ENCODE peak calls at places on chromosomes 11 and 22, in nine cellular contexts. One of them, this sample, is unnamed.

GRCh38 chr11:77082838-77083552 is 16.2 kb downstream of the CAPN5 start:
- DNase-seq in cardiac fibroblast: peak
- DNase-seq in fibroblast of villous mesenchyme: peak
- DNase-seq in heart right ventricle: peak
- DNase-seq in HFF-Myc: no peak
- DNase-seq in epithelial cell of esophagus: no peak
- DNase-seq in breast epithelium: no peak
- DNase-seq in endothelial cell: no peak
- DNase-seq in right atrium auricular region: peak
- DNase-seq in this sample: no peak

GRCh38 chr11:72239296-72239848 is 4.6 kb downstream of the PHOX2A start:
- DNase-seq in right atrium auricular region: no peak
- DNase-seq in heart right ventricle: peak
- DNase-seq in endothelial cell: no peak
- DNase-seq in breast epithelium: peak
- DNase-seq in fibroblast of villous mesenchyme: peak
- DNase-seq in cardiac fibroblast: peak
- DNase-seq in epithelial cell of esophagus: peak
- DNase-seq in HFF-Myc: peak
- DNase-seq in this sample: no peak

GRCh38 chr22:32378703-32379272 is 21.1 kb downstream of the RFPL3 start:
- DNase-seq in fibroblast of villous mesenchyme: peak
- DNase-seq in epithelial cell of esophagus: peak
- DNase-seq in endothelial cell: peak
- DNase-seq in right atrium auricular region: no peak
- DNase-seq in cardiac fibroblast: peak
- DNase-seq in heart right ventricle: no peak
- DNase-seq in breast epithelium: no peak
- DNase-seq in HFF-Myc: no peak
- DNase-seq in this sample: no peak

GRCh38 chr11:72996959-72997358 is 145.2 kb downstream of the FCHSD2 start:
- DNase-seq in right atrium auricular region: no peak
- DNase-seq in fibroblast of villous mesenchyme: no peak
- DNase-seq in HFF-Myc: no peak
- DNase-seq in breast epithelium: no peak
- DNase-seq in heart right ventricle: no peak
- DNase-seq in cardiac fibroblast: no peak
- DNase-seq in endothelial cell: no peak
- DNase-seq in epithelial cell of esophagus: no peak
- DNase-seq in this sample: no peak

GRCh38 chr11:33907419-33907818 is 15.5 kb upstream of the LMO2 start:
- DNase-seq in breast epithelium: no peak
- DNase-seq in fibroblast of villous mesenchyme: no peak
- DNase-seq in endothelial cell: no peak
- DNase-seq in cardiac fibroblast: no peak
- DNase-seq in HFF-Myc: no peak
- DNase-seq in right atrium auricular region: no peak
- DNase-seq in heart right ventricle: no peak
- DNase-seq in epithelial cell of esophagus: no peak
- DNase-seq in this sample: no peak

GRCh38 chr22:49567894-49568750 is 259.6 kb downstream of the BRD1 start:
- DNase-seq in endothelial cell: no peak
- DNase-seq in right atrium auricular region: no peak
- DNase-seq in breast epithelium: no peak
- DNase-seq in fibroblast of villous mesenchyme: no peak
- DNase-seq in HFF-Myc: no peak
- DNase-seq in cardiac fibroblast: no peak
- DNase-seq in epithelial cell of esophagus: no peak
- DNase-seq in heart right ventricle: no peak
- DNase-seq in this sample: no peak

GRCh38 chr22:41813726-41814410 is 13.4 kb downstream of the CCDC134 start:
- DNase-seq in heart right ventricle: no peak
- DNase-seq in right atrium auricular region: no peak
- DNase-seq in fibroblast of villous mesenchyme: no peak
- DNase-seq in epithelial cell of esophagus: no peak
- DNase-seq in endothelial cell: no peak
- DNase-seq in cardiac fibroblast: no peak
- DNase-seq in breast epithelium: no peak
- DNase-seq in HFF-Myc: no peak
- DNase-seq in this sample: no peak

GRCh38 chr11:110473666-110474065 is 43.9 kb downstream of the FDX1 start:
- DNase-seq in fibroblast of villous mesenchyme: peak
- DNase-seq in cardiac fibroblast: peak
- DNase-seq in epithelial cell of esophagus: no peak
- DNase-seq in endothelial cell: no peak
- DNase-seq in HFF-Myc: no peak
- DNase-seq in heart right ventricle: no peak
- DNase-seq in breast epithelium: no peak
- DNase-seq in right atrium auricular region: no peak
- DNase-seq in this sample: no peak

GRCh38 chr11:42951266-42951665 is 360.5 kb upstream of the API5 start:
- DNase-seq in fibroblast of villous mesenchyme: no peak
- DNase-seq in cardiac fibroblast: no peak
- DNase-seq in heart right ventricle: no peak
- DNase-seq in right atrium auricular region: no peak
- DNase-seq in breast epithelium: peak
- DNase-seq in epithelial cell of esophagus: peak
- DNase-seq in HFF-Myc: no peak
- DNase-seq in endothelial cell: no peak
- DNase-seq in this sample: no peak

GRCh38 chr11:70788247-70789022 is 390.1 kb downstream of the CTTN start:
- DNase-seq in heart right ventricle: no peak
- DNase-seq in right atrium auricular region: no peak
- DNase-seq in fibroblast of villous mesenchyme: peak
- DNase-seq in endothelial cell: no peak
- DNase-seq in HFF-Myc: peak
- DNase-seq in epithelial cell of esophagus: peak
- DNase-seq in breast epithelium: no peak
- DNase-seq in cardiac fibroblast: peak
- DNase-seq in this sample: peak

GRCh38 chr11:104442320-104442719 is 278.4 kb upstream of the PDGFD start:
- DNase-seq in breast epithelium: no peak
- DNase-seq in HFF-Myc: no peak
- DNase-seq in heart right ventricle: no peak
- DNase-seq in fibroblast of villous mesenchyme: no peak
- DNase-seq in cardiac fibroblast: peak
- DNase-seq in epithelial cell of esophagus: peak
- DNase-seq in endothelial cell: no peak
- DNase-seq in right atrium auricular region: no peak
- DNase-seq in this sample: no peak

GRCh38 chr22:46604306-46604690 is 15.9 kb upstream of the GRAMD4 start:
- DNase-seq in heart right ventricle: no peak
- DNase-seq in breast epithelium: no peak
- DNase-seq in right atrium auricular region: no peak
- DNase-seq in epithelial cell of esophagus: no peak
- DNase-seq in endothelial cell: no peak
- DNase-seq in fibroblast of villous mesenchyme: peak
- DNase-seq in cardiac fibroblast: no peak
- DNase-seq in HFF-Myc: no peak
- DNase-seq in this sample: no peak

GRCh38 chr11:118622376-118623290 is 15.2 kb downstream of the PHLDB1 start:
- DNase-seq in epithelial cell of esophagus: peak
- DNase-seq in right atrium auricular region: no peak
- DNase-seq in cardiac fibroblast: peak
- DNase-seq in breast epithelium: peak
- DNase-seq in fibroblast of villous mesenchyme: peak
- DNase-seq in endothelial cell: no peak
- DNase-seq in heart right ventricle: peak
- DNase-seq in HFF-Myc: no peak
- DNase-seq in this sample: no peak

GRCh38 chr22:17706451-17706900 is 67.8 kb downstream of the BID start:
- DNase-seq in HFF-Myc: peak
- DNase-seq in fibroblast of villous mesenchyme: peak
- DNase-seq in right atrium auricular region: no peak
- DNase-seq in breast epithelium: peak
- DNase-seq in endothelial cell: peak
- DNase-seq in epithelial cell of esophagus: peak
- DNase-seq in heart right ventricle: no peak
- DNase-seq in cardiac fibroblast: peak
- DNase-seq in this sample: peak

GRCh38 chr11:72225411-72225951 is 914 bp downstream of the INPPL1 start:
- DNase-seq in endothelial cell: no peak
- DNase-seq in breast epithelium: peak
- DNase-seq in HFF-Myc: no peak
- DNase-seq in right atrium auricular region: peak
- DNase-seq in cardiac fibroblast: no peak
- DNase-seq in fibroblast of villous mesenchyme: no peak
- DNase-seq in heart right ventricle: no peak
- DNase-seq in epithelial cell of esophagus: no peak
- DNase-seq in this sample: no peak

GRCh38 chr11:132734217-132734616 is 798.1 kb downstream of the OPCML start:
- DNase-seq in breast epithelium: no peak
- DNase-seq in epithelial cell of esophagus: peak
- DNase-seq in HFF-Myc: no peak
- DNase-seq in endothelial cell: no peak
- DNase-seq in right atrium auricular region: no peak
- DNase-seq in cardiac fibroblast: no peak
- DNase-seq in fibroblast of villous mesenchyme: no peak
- DNase-seq in heart right ventricle: no peak
- DNase-seq in this sample: no peak

GRCh38 chr11:36195496-36196346 is 93.5 kb downstream of the COMMD9 start:
- DNase-seq in epithelial cell of esophagus: no peak
- DNase-seq in endothelial cell: no peak
- DNase-seq in fibroblast of villous mesenchyme: peak
- DNase-seq in breast epithelium: no peak
- DNase-seq in heart right ventricle: no peak
- DNase-seq in cardiac fibroblast: peak
- DNase-seq in right atrium auricular region: no peak
- DNase-seq in HFF-Myc: peak
- DNase-seq in this sample: no peak

GRCh38 chr22:41256254-41256897 is 15.6 kb upstream of the CHADL start:
- DNase-seq in cardiac fibroblast: peak
- DNase-seq in breast epithelium: peak
- DNase-seq in HFF-Myc: peak
- DNase-seq in heart right ventricle: no peak
- DNase-seq in endothelial cell: no peak
- DNase-seq in fibroblast of villous mesenchyme: peak
- DNase-seq in right atrium auricular region: no peak
- DNase-seq in epithelial cell of esophagus: peak
- DNase-seq in this sample: peak

GRCh38 chr11:114195981-114196731 is 100.0 kb upstream of the NNMT start:
- DNase-seq in HFF-Myc: no peak
- DNase-seq in breast epithelium: peak
- DNase-seq in fibroblast of villous mesenchyme: no peak
- DNase-seq in endothelial cell: no peak
- DNase-seq in right atrium auricular region: no peak
- DNase-seq in epithelial cell of esophagus: peak
- DNase-seq in heart right ventricle: no peak
- DNase-seq in cardiac fibroblast: peak
- DNase-seq in this sample: no peak

GRCh38 chr11:1202776-1203504 is 19.9 kb upstream of the MUC5B start:
- DNase-seq in breast epithelium: no peak
- DNase-seq in epithelial cell of esophagus: peak
- DNase-seq in cardiac fibroblast: peak
- DNase-seq in right atrium auricular region: no peak
- DNase-seq in endothelial cell: peak
- DNase-seq in fibroblast of villous mesenchyme: peak
- DNase-seq in HFF-Myc: no peak
- DNase-seq in heart right ventricle: peak
- DNase-seq in this sample: peak

GRCh38 chr11:2928605-2929510 is at the start of gene PHLDA2:
- DNase-seq in heart right ventricle: peak
- DNase-seq in fibroblast of villous mesenchyme: peak
- DNase-seq in endothelial cell: peak
- DNase-seq in HFF-Myc: no peak
- DNase-seq in right atrium auricular region: no peak
- DNase-seq in breast epithelium: no peak
- DNase-seq in cardiac fibroblast: peak
- DNase-seq in epithelial cell of esophagus: peak
- DNase-seq in this sample: peak

GRCh38 chr11:116366451-116366850 is 406.3 kb downstream of the BUD13 start:
- DNase-seq in cardiac fibroblast: no peak
- DNase-seq in fibroblast of villous mesenchyme: no peak
- DNase-seq in endothelial cell: no peak
- DNase-seq in epithelial cell of esophagus: no peak
- DNase-seq in right atrium auricular region: no peak
- DNase-seq in breast epithelium: no peak
- DNase-seq in HFF-Myc: no peak
- DNase-seq in heart right ventricle: no peak
- DNase-seq in this sample: no peak
- TF ChIP-seq CTCF in cardiac fibroblast: no peak
- TF ChIP-seq CTCF in fibroblast of villous mesenchyme: no peak
- TF ChIP-seq CTCF in endothelial cell: no peak
- TF ChIP-seq CTCF in epithelial cell of esophagus: no peak
- TF ChIP-seq CTCF in right atrium auricular region: no peak
- TF ChIP-seq CTCF in breast epithelium: no peak
- TF ChIP-seq CTCF in HFF-Myc: no peak
- TF ChIP-seq CTCF in heart right ventricle: no peak
- TF ChIP-seq CTCF in this sample: no peak

DNA sequence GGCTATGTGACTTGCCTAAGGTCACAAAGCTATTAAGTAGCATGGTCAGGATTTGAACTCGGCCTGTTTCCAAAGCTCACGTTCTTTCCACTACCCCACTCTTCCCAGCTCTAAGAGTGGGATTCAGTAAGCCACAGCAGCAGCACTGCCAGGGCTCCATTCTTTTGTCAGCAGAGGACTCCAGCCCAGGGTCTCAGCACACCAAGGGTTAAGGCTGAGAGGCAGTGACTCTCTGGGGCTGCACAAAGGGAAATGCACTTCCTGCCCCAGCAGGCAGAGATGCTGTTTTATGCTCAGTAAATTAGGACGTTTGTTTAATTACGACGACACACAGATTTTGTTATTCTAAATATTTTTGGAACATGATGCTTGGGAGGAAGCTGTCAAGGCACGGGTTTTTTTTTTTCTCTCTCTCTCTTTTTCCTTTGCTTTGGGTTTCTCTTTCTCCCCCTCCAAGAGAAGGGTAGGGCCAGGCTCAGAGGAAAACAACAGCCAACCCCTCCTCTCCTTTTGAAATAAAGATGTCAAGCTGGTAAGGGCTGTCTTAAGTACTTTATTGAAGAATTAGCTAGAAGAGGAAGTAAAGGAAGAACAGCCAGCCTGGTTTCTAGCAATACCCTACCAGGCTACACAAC is 2.9 kb downstream of the MYH9 start:
- DNase-seq in fibroblast of villous mesenchyme: peak
- DNase-seq in breast epithelium: no peak
- DNase-seq in HFF-Myc: no peak
- DNase-seq in right atrium auricular region: no peak
- DNase-seq in epithelial cell of esophagus: no peak
- DNase-seq in cardiac fibroblast: peak
- DNase-seq in heart right ventricle: no peak
- DNase-seq in endothelial cell: peak
- DNase-seq in this sample: no peak
- TF ChIP-seq CTCF in fibroblast of villous mesenchyme: no peak
- TF ChIP-seq CTCF in breast epithelium: no peak
- TF ChIP-seq CTCF in HFF-Myc: no peak
- TF ChIP-seq CTCF in right atrium auricular region: no peak
- TF ChIP-seq CTCF in epithelial cell of esophagus: no peak
- TF ChIP-seq CTCF in cardiac fibroblast: peak
- TF ChIP-seq CTCF in heart right ventricle: peak
- TF ChIP-seq CTCF in endothelial cell: no peak
- TF ChIP-seq CTCF in this sample: no peak

GRCh38 chr11:125923012-125923579 is 18.8 kb downstream of the DDX25 start:
- DNase-seq in breast epithelium: peak
- DNase-seq in cardiac fibroblast: peak
- DNase-seq in epithelial cell of esophagus: peak
- DNase-seq in right atrium auricular region: peak
- DNase-seq in HFF-Myc: peak
- DNase-seq in fibroblast of villous mesenchyme: peak
- DNase-seq in endothelial cell: peak
- DNase-seq in heart right ventricle: peak
- DNase-seq in this sample: peak
- TF ChIP-seq CTCF in breast epithelium: peak
- TF ChIP-seq CTCF in cardiac fibroblast: peak
- TF ChIP-seq CTCF in epithelial cell of esophagus: peak
- TF ChIP-seq CTCF in right atrium auricular region: peak
- TF ChIP-seq CTCF in HFF-Myc: peak
- TF ChIP-seq CTCF in fibroblast of villous mesenchyme: peak
- TF ChIP-seq CTCF in endothelial cell: peak
- TF ChIP-seq CTCF in heart right ventricle: peak
- TF ChIP-seq CTCF in this sample: peak

GRCh38 chr11:65932558-65932919 is 12.7 kb upstream of the TSGA10IP start:
- DNase-seq in epithelial cell of esophagus: peak
- DNase-seq in heart right ventricle: no peak
- DNase-seq in HFF-Myc: no peak
- DNase-seq in fibroblast of villous mesenchyme: peak
- DNase-seq in cardiac fibroblast: peak
- DNase-seq in right atrium auricular region: no peak
- DNase-seq in endothelial cell: no peak
- DNase-seq in breast epithelium: no peak
- DNase-seq in this sample: no peak
- TF ChIP-seq CTCF in epithelial cell of esophagus: no peak
- TF ChIP-seq CTCF in heart right ventricle: no peak
- TF ChIP-seq CTCF in HFF-Myc: no peak
- TF ChIP-seq CTCF in fibroblast of villous mesenchyme: no peak
- TF ChIP-seq CTCF in cardiac fibroblast: no peak
- TF ChIP-seq CTCF in right atrium auricular region: no peak
- TF ChIP-seq CTCF in endothelial cell: peak
- TF ChIP-seq CTCF in breast epithelium: no peak
- TF ChIP-seq CTCF in this sample: no peak